ENCODE peak calls at places on chromosomes 5 and 9, in six cellular contexts. One of them, this sample, is unnamed.

GRCh38 chr9:14136646-14137370 is 177.1 kb downstream of the NFIB start:
- DNase-seq in T-helper 17 cell: no peak
- DNase-seq in endodermal cell: no peak
- DNase-seq in NCI-H146: peak
- DNase-seq in left colon: no peak
- DNase-seq in naive thymus-derived CD8-positive, alpha-beta T cell: no peak
- DNase-seq in this sample: peak

GRCh38 chr9:84827248-84827786 is 157.8 kb downstream of the NTRK2 start:
- DNase-seq in T-helper 17 cell: no peak
- DNase-seq in endodermal cell: no peak
- DNase-seq in NCI-H146: no peak
- DNase-seq in left colon: no peak
- DNase-seq in naive thymus-derived CD8-positive, alpha-beta T cell: no peak
- DNase-seq in this sample: no peak

GRCh38 chr5:72776684-72777083 is 39.8 kb upstream of the TNPO1 start:
- DNase-seq in T-helper 17 cell: no peak
- DNase-seq in endodermal cell: no peak
- DNase-seq in NCI-H146: no peak
- DNase-seq in left colon: no peak
- DNase-seq in naive thymus-derived CD8-positive, alpha-beta T cell: no peak
- DNase-seq in this sample: no peak

GRCh38 chr5:67305913-67306710 is 109.5 kb upstream of the CD180 start:
- DNase-seq in T-helper 17 cell: no peak
- DNase-seq in endodermal cell: no peak
- DNase-seq in NCI-H146: no peak
- DNase-seq in left colon: no peak
- DNase-seq in naive thymus-derived CD8-positive, alpha-beta T cell: no peak
- DNase-seq in this sample: no peak

GRCh38 chr9:76542360-76542759 is 83.4 kb downstream of the GCNT1 start:
- DNase-seq in T-helper 17 cell: no peak
- DNase-seq in endodermal cell: no peak
- DNase-seq in NCI-H146: peak
- DNase-seq in left colon: no peak
- DNase-seq in naive thymus-derived CD8-positive, alpha-beta T cell: no peak
- DNase-seq in this sample: no peak

GRCh38 chr9:110746211-110746930 is 77.8 kb downstream of the MUSK start:
- DNase-seq in T-helper 17 cell: no peak
- DNase-seq in endodermal cell: no peak
- DNase-seq in NCI-H146: no peak
- DNase-seq in left colon: no peak
- DNase-seq in naive thymus-derived CD8-positive, alpha-beta T cell: no peak
- DNase-seq in this sample: no peak

GRCh38 chr5:73135429-73136276 is 15.3 kb downstream of the TMEM171 start:
- DNase-seq in T-helper 17 cell: no peak
- DNase-seq in endodermal cell: peak
- DNase-seq in NCI-H146: peak
- DNase-seq in left colon: no peak
- DNase-seq in naive thymus-derived CD8-positive, alpha-beta T cell: no peak
- DNase-seq in this sample: peak

GRCh38 chr5:57097526-57097925 is 76.3 kb upstream of the GPBP1 start:
- DNase-seq in T-helper 17 cell: no peak
- DNase-seq in endodermal cell: no peak
- DNase-seq in NCI-H146: no peak
- DNase-seq in left colon: no peak
- DNase-seq in naive thymus-derived CD8-positive, alpha-beta T cell: no peak
- DNase-seq in this sample: no peak

GRCh38 chr5:76403963-76404693 is 1.0 kb downstream of the IQGAP2 start:
- DNase-seq in T-helper 17 cell: peak
- DNase-seq in endodermal cell: peak
- DNase-seq in NCI-H146: no peak
- DNase-seq in left colon: peak
- DNase-seq in naive thymus-derived CD8-positive, alpha-beta T cell: peak
- DNase-seq in this sample: no peak

GRCh38 chr5:151924564-151925395 is at the start of gene GLRA1:
- DNase-seq in T-helper 17 cell: peak
- DNase-seq in endodermal cell: peak
- DNase-seq in NCI-H146: peak
- DNase-seq in left colon: no peak
- DNase-seq in naive thymus-derived CD8-positive, alpha-beta T cell: peak
- DNase-seq in this sample: peak

GRCh38 chr5:65506961-65507360 is 25.2 kb upstream of the ADAMTS6 start:
- DNase-seq in T-helper 17 cell: no peak
- DNase-seq in endodermal cell: no peak
- DNase-seq in NCI-H146: no peak
- DNase-seq in left colon: no peak
- DNase-seq in naive thymus-derived CD8-positive, alpha-beta T cell: no peak
- DNase-seq in this sample: no peak

GRCh38 chr5:132999246-132999645 is 27.1 kb downstream of the ZCCHC10 start:
- DNase-seq in T-helper 17 cell: no peak
- DNase-seq in endodermal cell: no peak
- DNase-seq in NCI-H146: no peak
- DNase-seq in left colon: no peak
- DNase-seq in naive thymus-derived CD8-positive, alpha-beta T cell: no peak
- DNase-seq in this sample: no peak

GRCh38 chr9:82021198-82021597 is 32.6 kb downstream of the SPATA31D1 start:
- DNase-seq in T-helper 17 cell: no peak
- DNase-seq in endodermal cell: no peak
- DNase-seq in NCI-H146: no peak
- DNase-seq in left colon: peak
- DNase-seq in naive thymus-derived CD8-positive, alpha-beta T cell: no peak
- DNase-seq in this sample: no peak

GRCh38 chr5:56522972-56523371 is 289.8 kb upstream of the ANKRD55 start:
- DNase-seq in T-helper 17 cell: no peak
- DNase-seq in endodermal cell: no peak
- DNase-seq in NCI-H146: no peak
- DNase-seq in left colon: no peak
- DNase-seq in naive thymus-derived CD8-positive, alpha-beta T cell: no peak
- DNase-seq in this sample: no peak

GRCh38 chr5:120454094-120454798 is 9.9 kb upstream of the PRR16 start:
- DNase-seq in T-helper 17 cell: no peak
- DNase-seq in endodermal cell: no peak
- DNase-seq in NCI-H146: no peak
- DNase-seq in left colon: no peak
- DNase-seq in naive thymus-derived CD8-positive, alpha-beta T cell: no peak
- DNase-seq in this sample: no peak

GRCh38 chr5:138077064-138077696 is 6.7 kb upstream of the WNT8A start:
- DNase-seq in T-helper 17 cell: peak
- DNase-seq in endodermal cell: peak
- DNase-seq in NCI-H146: peak
- DNase-seq in left colon: peak
- DNase-seq in naive thymus-derived CD8-positive, alpha-beta T cell: peak
- DNase-seq in this sample: peak

GRCh38 chr9:91978739-91979414 is 28.8 kb upstream of the ROR2 start:
- DNase-seq in T-helper 17 cell: no peak
- DNase-seq in endodermal cell: peak
- DNase-seq in NCI-H146: no peak
- DNase-seq in left colon: no peak
- DNase-seq in naive thymus-derived CD8-positive, alpha-beta T cell: no peak
- DNase-seq in this sample: peak

GRCh38 chr5:74384851-74385250 is 255.7 kb downstream of the ENC1 start:
- DNase-seq in T-helper 17 cell: no peak
- DNase-seq in endodermal cell: no peak
- DNase-seq in NCI-H146: no peak
- DNase-seq in left colon: no peak
- DNase-seq in naive thymus-derived CD8-positive, alpha-beta T cell: no peak
- DNase-seq in this sample: no peak

GRCh38 chr9:80485420-80485819 is 913.7 kb downstream of the TLE4 start:
- DNase-seq in T-helper 17 cell: no peak
- DNase-seq in endodermal cell: no peak
- DNase-seq in NCI-H146: no peak
- DNase-seq in left colon: no peak
- DNase-seq in naive thymus-derived CD8-positive, alpha-beta T cell: no peak
- DNase-seq in this sample: no peak

GRCh38 chr5:8650197-8650596 is 781.2 kb downstream of the MTRR start:
- DNase-seq in T-helper 17 cell: no peak
- DNase-seq in endodermal cell: no peak
- DNase-seq in NCI-H146: no peak
- DNase-seq in left colon: no peak
- DNase-seq in naive thymus-derived CD8-positive, alpha-beta T cell: no peak
- DNase-seq in this sample: no peak

GRCh38 chr5:172858990-172859811 is 25.1 kb downstream of the ERGIC1 start:
- DNase-seq in T-helper 17 cell: no peak
- DNase-seq in endodermal cell: no peak
- DNase-seq in NCI-H146: no peak
- DNase-seq in left colon: peak
- DNase-seq in naive thymus-derived CD8-positive, alpha-beta T cell: no peak
- DNase-seq in this sample: no peak

GRCh38 chr5:133245191-133246052 is 193.6 kb downstream of the HSPA4 start:
- DNase-seq in T-helper 17 cell: no peak
- DNase-seq in endodermal cell: no peak
- DNase-seq in NCI-H146: no peak
- DNase-seq in left colon: no peak
- DNase-seq in naive thymus-derived CD8-positive, alpha-beta T cell: peak
- DNase-seq in this sample: no peak

GRCh38 chr9:116471093-116471906 is 215.8 kb upstream of the TRIM32 start:
- DNase-seq in T-helper 17 cell: no peak
- DNase-seq in endodermal cell: peak
- DNase-seq in NCI-H146: no peak
- DNase-seq in left colon: no peak
- DNase-seq in naive thymus-derived CD8-positive, alpha-beta T cell: no peak
- DNase-seq in this sample: no peak

GRCh38 chr5:170302729-170303501 is 5.3 kb upstream of the LCP2 start:
- DNase-seq in T-helper 17 cell: peak
- DNase-seq in endodermal cell: no peak
- DNase-seq in NCI-H146: no peak
- DNase-seq in left colon: no peak
- DNase-seq in naive thymus-derived CD8-positive, alpha-beta T cell: peak
- DNase-seq in this sample: no peak

GRCh38 chr9:83622814-83623633 is at the start of gene IDNK:
- DNase-seq in T-helper 17 cell: peak
- DNase-seq in endodermal cell: peak
- DNase-seq in NCI-H146: peak
- DNase-seq in left colon: peak
- DNase-seq in naive thymus-derived CD8-positive, alpha-beta T cell: peak
- DNase-seq in this sample: peak

GRCh38 chr5:80804332-80804731 is 149.5 kb upstream of the DHFR start:
- DNase-seq in T-helper 17 cell: no peak
- DNase-seq in endodermal cell: no peak
- DNase-seq in NCI-H146: no peak
- DNase-seq in left colon: no peak
- DNase-seq in naive thymus-derived CD8-positive, alpha-beta T cell: no peak
- DNase-seq in this sample: no peak

GRCh38 chr5:171823269-171823668 is 37.7 kb downstream of the SMIM23 start:
- DNase-seq in T-helper 17 cell: no peak
- DNase-seq in endodermal cell: peak
- DNase-seq in NCI-H146: no peak
- DNase-seq in left colon: peak
- DNase-seq in naive thymus-derived CD8-positive, alpha-beta T cell: no peak
- DNase-seq in this sample: no peak

GRCh38 chr9:136265561-136266355 is 20.1 kb upstream of the QSOX2 start:
- DNase-seq in T-helper 17 cell: no peak
- DNase-seq in endodermal cell: no peak
- DNase-seq in NCI-H146: no peak
- DNase-seq in left colon: no peak
- DNase-seq in naive thymus-derived CD8-positive, alpha-beta T cell: no peak
- DNase-seq in this sample: no peak

GRCh38 chr5:158265931-158266710 is 407.2 kb upstream of the CLINT1 start:
- DNase-seq in T-helper 17 cell: no peak
- DNase-seq in endodermal cell: no peak
- DNase-seq in NCI-H146: no peak
- DNase-seq in left colon: no peak
- DNase-seq in naive thymus-derived CD8-positive, alpha-beta T cell: no peak
- DNase-seq in this sample: no peak

GRCh38 chr5:90347462-90347861 is 62.1 kb downstream of the CETN3 start:
- DNase-seq in T-helper 17 cell: no peak
- DNase-seq in endodermal cell: no peak
- DNase-seq in NCI-H146: no peak
- DNase-seq in left colon: no peak
- DNase-seq in naive thymus-derived CD8-positive, alpha-beta T cell: no peak
- DNase-seq in this sample: no peak